ENCODE peak calls at places on chromosomes 12 and 14, in five cellular contexts. N, Q, R, H and G are unnamed samples.

GRCh38 chr12:129049917-129050316 is 196.6 kb downstream of the GLT1D1 start:
- DNase-seq in N (peak), Q (no peak), R (no peak), H (no peak), G (no peak)

GRCh38 chr12:98007963-98008362 is 507.4 kb upstream of the TMPO start:
- DNase-seq in N (no peak), Q (no peak), R (no peak), H (no peak), G (no peak)

GRCh38 chr14:35750202-35750904 is 58.7 kb downstream of the RALGAPA1 start:
- DNase-seq in N (no peak), Q (no peak), R (no peak), H (no peak), G (no peak)

GRCh38 chr14:64754685-64755084 is 50.5 kb downstream of the PLEKHG3 start:
- DNase-seq in N (no peak), Q (no peak), R (no peak), H (no peak), G (no peak)

GRCh38 chr12:71426648-71427047 is 12.9 kb upstream of the LGR5 start:
- DNase-seq in N (no peak), Q (no peak), R (no peak), H (no peak), G (no peak)

GRCh38 chr12:27472604-27473003 is 26.1 kb downstream of the SMCO2 start:
- DNase-seq in N (no peak), Q (no peak), R (no peak), H (no peak), G (no peak)

GRCh38 chr14:98226411-98226810 is 1045.6 kb downstream of the BCL11B start:
- DNase-seq in N (no peak), Q (no peak), R (no peak), H (no peak), G (no peak)

GRCh38 chr14:60355768-60356167 is 106.7 kb downstream of the PPM1A start:
- DNase-seq in N (no peak), Q (no peak), R (no peak), H (no peak), G (no peak)

GRCh38 chr12:120688527-120689071 is 1.6 kb downstream of the MLEC start:
- DNase-seq in N (no peak), Q (no peak), R (no peak), H (no peak), G (no peak)

GRCh38 chr12:57091633-57092528 is 3.0 kb downstream of the NAB2 start:
- DNase-seq in N (peak), Q (no peak), R (peak), H (no peak), G (no peak)

GRCh38 chr12:64186789-64187188 is 35.3 kb downstream of the KICS2 start:
- DNase-seq in N (no peak), Q (no peak), R (no peak), H (no peak), G (no peak)

GRCh38 chr12:131494741-131495524 is 216.0 kb upstream of the SFSWAP start:
- DNase-seq in N (no peak), Q (no peak), R (no peak), H (no peak), G (no peak)

GRCh38 chr14:67787673-67788072 is 28.7 kb downstream of the ZFYVE26 start:
- DNase-seq in N (no peak), Q (no peak), R (no peak), H (no peak), G (no peak)

GRCh38 chr14:94540031-94540794 is 21.0 kb upstream of the SERPINA4 start:
- DNase-seq in N (no peak), Q (no peak), R (no peak), H (peak), G (no peak)
- TF ChIP-seq GABPA in N (no peak), Q (no peak), R (no peak), H (no peak), G (no peak)

GRCh38 chr14:73785336-73785833 is 66.2 kb upstream of the PTGR2 start:
- DNase-seq in N (no peak), Q (no peak), R (peak), H (peak), G (no peak)

GRCh38 chr14:73783107-73783727 is 68.4 kb upstream of the PTGR2 start:
- DNase-seq in N (no peak), Q (no peak), R (no peak), H (peak), G (no peak)

GRCh38 chr14:73782623-73783022 is 68.4 kb upstream of the PNMA1 start:
- DNase-seq in N (no peak), Q (no peak), R (no peak), H (no peak), G (no peak)

GRCh38 chr14:73784988-73785313 is 66.7 kb upstream of the PTGR2 start:
- DNase-seq in N (no peak), Q (no peak), R (no peak), H (no peak), G (no peak)

GRCh38 chr14:73784065-73784987 is 67.3 kb upstream of the PTGR2 start:
- DNase-seq in N (no peak), Q (no peak), R (no peak), H (no peak), G (peak)
- H3K27ac ChIP-seq in N (peak), Q (peak), R (peak), H (peak), G (peak)

GRCh38 chr12:96513681-96514080 is 24.3 kb downstream of the CFAP54 start:
- DNase-seq in N (no peak), Q (no peak), R (no peak), H (no peak), G (no peak)
- TF ChIP-seq REST in N (no peak), Q (no peak), R (no peak), H (no peak), G (no peak)

GRCh38 chr14:56488306-56488705 is 91.3 kb upstream of the TMEM260 start:
- DNase-seq in N (no peak), Q (no peak), R (no peak), H (no peak), G (no peak)

GRCh38 chr14:56487761-56488160 is 91.8 kb upstream of the TMEM260 start:
- DNase-seq in N (no peak), Q (no peak), R (no peak), H (no peak), G (no peak)

GRCh38 chr14:56491299-56492285 is 88.0 kb upstream of the TMEM260 start:
- DNase-seq in N (peak), Q (peak), R (peak), H (peak), G (peak)

GRCh38 chr14:56490379-56490778 is 89.2 kb upstream of the TMEM260 start:
- DNase-seq in N (no peak), Q (no peak), R (peak), H (peak), G (no peak)

DNA sequence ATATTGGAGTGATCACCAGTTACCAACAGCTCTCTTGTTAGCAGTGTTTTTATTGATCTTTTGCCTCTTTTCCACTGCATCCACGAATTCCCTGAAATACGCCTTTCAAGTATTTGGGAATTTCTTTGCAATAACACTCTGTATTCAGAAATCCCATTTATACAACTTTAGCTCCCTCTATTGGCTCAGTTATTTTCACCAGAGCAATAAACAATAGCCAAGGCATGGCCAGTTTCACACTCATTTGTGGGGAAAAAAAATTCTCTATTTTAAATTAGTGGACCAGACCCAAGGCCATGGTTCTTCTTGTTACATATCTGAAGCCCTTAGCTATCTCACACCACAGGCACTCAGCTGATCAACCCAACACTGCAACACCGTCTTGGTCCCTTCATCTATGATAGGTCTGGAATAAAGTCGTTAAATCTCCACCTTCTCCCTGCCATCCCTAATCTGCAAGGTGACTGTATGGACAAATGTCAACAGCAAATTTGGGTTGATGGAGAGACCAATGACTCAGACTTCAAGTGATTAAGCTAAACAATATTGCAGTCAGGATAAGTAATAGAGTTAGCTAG is 92.4 kb upstream of the TMEM260 start:
- DNase-seq in N (no peak), Q (no peak), R (no peak), H (no peak), G (no peak)
- TF ChIP-seq GABPA in N (no peak), Q (no peak), R (no peak), H (no peak), G (no peak)

GRCh38 chr12:6311822-6312528 is 1.5 kb downstream of the PLEKHG6 start:
- DNase-seq in N (no peak), Q (no peak), R (no peak), H (no peak), G (no peak)

GRCh38 chr12:6312529-6313325 is 2.2 kb downstream of the PLEKHG6 start:
- DNase-seq in N (peak), Q (peak), R (no peak), H (no peak), G (no peak)

GRCh38 chr12:6315184-6315583 is 4.7 kb downstream of the PLEKHG6 start:
- DNase-seq in N (no peak), Q (no peak), R (no peak), H (no peak), G (no peak)

GRCh38 chr12:6314776-6315175 is 4.3 kb downstream of the PLEKHG6 start:
- DNase-seq in N (no peak), Q (no peak), R (no peak), H (no peak), G (no peak)

DNA sequence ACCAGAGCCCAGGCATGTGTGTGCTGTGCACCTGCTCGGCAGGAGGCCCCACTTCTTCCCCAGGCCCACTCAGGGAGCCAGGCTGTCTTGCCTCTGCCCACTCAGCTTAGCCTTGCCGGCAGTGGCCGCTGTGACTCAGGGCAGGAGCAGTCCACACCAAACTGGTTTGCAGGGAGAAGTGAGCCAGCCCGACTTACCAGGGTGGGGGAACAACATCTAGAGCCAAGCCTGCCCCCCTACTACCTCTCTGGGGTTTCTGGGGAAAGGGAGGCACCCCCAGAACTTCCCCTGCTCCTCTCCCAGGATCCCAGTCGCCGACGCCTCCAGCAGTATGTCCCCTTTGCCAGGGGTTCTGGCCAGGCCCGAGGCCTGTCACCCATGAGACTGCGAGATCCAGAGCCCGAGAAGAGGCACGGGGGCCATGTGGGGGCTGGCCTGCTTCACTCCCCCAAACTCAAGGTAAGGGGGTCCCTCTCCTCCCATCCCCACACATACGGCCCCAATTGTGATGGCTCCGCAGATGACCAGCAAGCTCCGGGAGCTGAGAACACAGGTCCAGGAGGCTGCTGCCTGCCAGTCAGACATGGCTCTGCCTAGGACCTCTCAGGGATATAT is 3.0 kb downstream of the PLEKHG6 start:
- DNase-seq in N (no peak), Q (no peak), R (no peak), H (no peak), G (no peak)
- H3K27ac ChIP-seq in N (no peak), Q (peak), R (no peak), H (no peak), G (no peak)

GRCh38 chr12:130338794-130339601 is 1.3 kb downstream of the PIWIL1 start:
- DNase-seq in N (no peak), Q (no peak), R (peak), H (no peak), G (no peak)

GRCh38 chr12:130342442-130342841 is 4.8 kb downstream of the PIWIL1 start:
- DNase-seq in N (no peak), Q (no peak), R (no peak), H (no peak), G (no peak)

GRCh38 chr12:130342842-130343241 is 5.2 kb downstream of the PIWIL1 start:
- DNase-seq in N (no peak), Q (no peak), R (no peak), H (no peak), G (no peak)

GRCh38 chr12:130337476-130338303 is at the start of gene PIWIL1:
- DNase-seq in N (peak), Q (no peak), R (peak), H (no peak), G (no peak)

DNA sequence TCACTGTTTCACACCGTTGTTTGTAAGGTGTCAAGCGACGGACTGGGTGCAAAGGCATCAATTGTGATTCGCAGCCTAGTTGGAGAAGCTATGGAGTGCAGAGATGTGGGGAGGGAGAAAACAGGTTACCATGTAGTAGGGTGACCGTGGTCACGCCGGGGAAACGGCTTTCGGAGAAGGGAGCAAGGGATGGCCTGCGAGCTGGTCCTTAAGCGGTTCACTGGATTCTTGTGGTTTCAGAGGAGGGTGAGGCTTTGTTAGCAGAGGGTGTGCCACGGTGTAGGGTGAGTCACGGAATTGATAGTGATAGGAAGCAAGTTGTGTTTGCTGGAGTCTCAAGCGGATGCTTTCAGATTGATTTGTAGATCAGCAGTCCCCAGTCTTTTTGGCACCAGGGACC is 2.3 kb downstream of the PIWIL1 start:
- DNase-seq in N (no peak), Q (no peak), R (no peak), H (no peak), G (no peak)
- TF ChIP-seq REST in N (no peak), Q (no peak), R (no peak), H (no peak), G (no peak)

GRCh38 chr12:48390026-48390425 is 39.3 kb upstream of the ZNF641 start:
- DNase-seq in N (no peak), Q (no peak), R (no peak), H (no peak), G (no peak)

GRCh38 chr12:48389409-48389808 is 38.7 kb upstream of the ZNF641 start:
- DNase-seq in N (no peak), Q (no peak), R (no peak), H (no peak), G (no peak)

GRCh38 chr12:48388938-48389337 is 38.2 kb upstream of the ZNF641 start:
- DNase-seq in N (no peak), Q (no peak), R (no peak), H (no peak), G (no peak)

DNA sequence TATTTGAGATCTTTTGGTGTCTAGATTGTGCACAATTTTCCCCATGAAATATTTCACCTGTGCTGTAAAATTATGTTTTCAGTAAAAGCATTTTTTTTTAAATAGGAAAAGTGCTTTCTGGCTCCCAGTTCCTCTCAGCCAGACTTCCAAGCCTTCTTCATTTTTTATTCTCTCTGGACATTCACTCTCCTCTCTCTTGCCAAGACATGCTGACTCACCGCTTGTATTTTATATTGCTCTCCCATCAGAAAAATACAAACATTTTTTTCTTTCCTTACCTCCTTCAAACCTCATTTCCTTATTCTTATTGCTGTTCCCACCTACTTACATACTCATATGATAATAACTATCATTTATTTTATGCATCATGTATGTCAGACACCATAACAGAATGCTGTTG is 37.7 kb upstream of the ZNF641 start:
- DNase-seq in N (no peak), Q (no peak), R (no peak), H (no peak), G (no peak)
- TF ChIP-seq GABPA in N (no peak), Q (no peak), R (no peak), H (no peak), G (no peak)